ENCODE peak calls at places on chromosomes 7 and 10, in seven cellular contexts. E is suprapubic skin; Y is stimulated activated naive CD4-positive, alpha-beta T cell; U is glomerular endothelial cell; S is CD8-positive, alpha-beta T cell; K is naive thymus-derived CD4-positive, alpha-beta T cell; D is hypothalamus. F is an unnamed sample.

GRCh38 chr7:157610671-157611295 is 274.0 kb downstream of the DNAJB6 start:
- DNase-seq in S (no peak), D (no peak), Y (no peak), E (no peak), U (no peak), K (no peak), F (no peak)

GRCh38 chr7:26052721-26053120 is 99.3 kb upstream of the NFE2L3 start:
- DNase-seq in U (no peak), Y (no peak), D (no peak), E (no peak), K (no peak), S (no peak), F (no peak)

GRCh38 chr10:103184615-103185014 is 8.5 kb downstream of the NT5C2 start:
- DNase-seq in K (no peak), E (no peak), Y (no peak), S (no peak), D (no peak), U (no peak), F (no peak)

GRCh38 chr7:113835367-113835766 is 83.4 kb downstream of the PPP1R3A start:
- DNase-seq in E (no peak), S (no peak), U (no peak), K (no peak), D (no peak), Y (no peak), F (no peak)

GRCh38 chr10:89032141-89032814 is 41.7 kb downstream of the FAS start:
- DNase-seq in U (peak; percentile 36), S (no peak), E (no peak), K (no peak), Y (no peak), D (no peak), F (no peak)

GRCh38 chr7:128123291-128124037 is 92.2 kb upstream of the LRRC4 start:
- DNase-seq in S (no peak), K (no peak), D (no peak), E (no peak), Y (no peak), U (no peak), F (no peak)

GRCh38 chr10:86440874-86441838 is 74.6 kb upstream of the GRID1 start:
- DNase-seq in S (no peak), D (no peak), U (no peak), Y (no peak), E (no peak), K (no peak), F (no peak)

GRCh38 chr10:12547301-12547771 is 198.0 kb downstream of the CAMK1D start:
- DNase-seq in E (no peak), K (peak; percentile 67), D (no peak), S (no peak), U (no peak), Y (peak; percentile 65), F (peak; percentile 43)

GRCh38 chr10:99346247-99346646 is 17.1 kb downstream of the CNNM1 start:
- DNase-seq in U (no peak), Y (no peak), D (no peak), S (no peak), K (no peak), E (no peak), F (no peak)

GRCh38 chr10:129725482-129725881 is 238.6 kb downstream of the EBF3 start:
- DNase-seq in E (peak; percentile 39), Y (no peak), D (no peak), K (no peak), S (no peak), U (no peak), F (no peak)

GRCh38 chr10:34618611-34619010 is 196.5 kb downstream of the PARD3 start:
- DNase-seq in Y (no peak), E (no peak), K (no peak), U (no peak), D (no peak), S (no peak), F (no peak)

GRCh38 chr10:80412521-80412920 is 4.2 kb downstream of the PRXL2A start:
- DNase-seq in S (no peak), E (no peak), D (no peak), Y (no peak), K (no peak), U (peak; percentile 92), F (no peak)

GRCh38 chr10:5447071-5447470 is 34.7 kb downstream of the NET1 start:
- DNase-seq in D (no peak), Y (peak; percentile 28), K (no peak), E (no peak), S (no peak), U (no peak), F (no peak)